ENCODE peak calls at places on chromosomes 1 and 21, in eight cellular contexts. I is GM18507; L is mucosa of gallbladder; F is activated effector memory CD4-positive, alpha-beta T cell treated with Interleukin-2 at 50 U/mL for 16 hours; Q is GM19239; A is DMS153; W is iris pigment epithelial cell; B is T-helper 9 cell. R is an unnamed sample.

GRCh38 chr1:18288609-18289219 is 181.1 kb downstream of the IGSF21 start:
- DNase-seq in I (no peak), A (peak), F (no peak), B (no peak), L (no peak), W (no peak), Q (no peak), R (no peak)

GRCh38 chr1:54952950-54953718 is 27.3 kb upstream of the TMEM61 start:
- DNase-seq in A (no peak), Q (no peak), L (peak), I (no peak), B (no peak), W (peak), F (no peak), R (no peak)

GRCh38 chr1:2840036-2840809 is 38.7 kb upstream of the TTC34 start:
- DNase-seq in Q (no peak), F (peak), A (no peak), I (no peak), B (peak), L (no peak), W (no peak), R (peak)

GRCh38 chr1:101713760-101714159 is 283.0 kb downstream of the OLFM3 start:
- DNase-seq in F (no peak), B (no peak), I (no peak), Q (no peak), W (no peak), A (no peak), L (no peak), R (no peak)

GRCh38 chr1:66352783-66353182 is 181.2 kb upstream of the SGIP1 start:
- DNase-seq in Q (no peak), A (no peak), F (no peak), B (no peak), W (no peak), L (no peak), I (no peak), R (no peak)

GRCh38 chr1:41038110-41038509 is 16.6 kb upstream of the SLFNL1 start:
- DNase-seq in I (no peak), B (no peak), W (no peak), F (no peak), A (no peak), Q (no peak), L (no peak), R (no peak)

GRCh38 chr1:98865796-98866195 is 138.9 kb downstream of the PLPPR5 start:
- DNase-seq in A (no peak), F (no peak), L (no peak), B (no peak), Q (no peak), W (no peak), I (no peak), R (no peak)

GRCh38 chr1:235415008-235415904 is 48.0 kb downstream of the TBCE start:
- DNase-seq in L (peak), W (peak), F (peak), Q (peak), I (peak), A (no peak), B (peak), R (peak)

GRCh38 chr1:30417701-30418425 is 305.5 kb downstream of the MATN1 start:
- DNase-seq in L (no peak), F (no peak), A (no peak), W (no peak), I (no peak), Q (no peak), B (no peak), R (no peak)

GRCh38 chr1:94514095-94514727 is 27.3 kb downstream of the F3 start:
- DNase-seq in Q (no peak), B (no peak), F (no peak), W (no peak), L (peak), A (no peak), I (no peak), R (no peak)

GRCh38 chr1:175269151-175269550 is 76.6 kb upstream of the KIAA0040 start:
- DNase-seq in Q (no peak), B (no peak), I (no peak), F (no peak), A (no peak), W (no peak), L (no peak), R (no peak)

GRCh38 chr1:60068393-60069045 is 5.1 kb downstream of the C1orf87 start:
- DNase-seq in I (no peak), A (no peak), F (no peak), L (no peak), W (peak), Q (no peak), B (no peak), R (no peak)

GRCh38 chr21:36076878-36077658 is 7.2 kb downstream of the CBR1 start:
- DNase-seq in Q (no peak), I (no peak), B (no peak), F (no peak), A (no peak), W (no peak), L (no peak), R (no peak)

GRCh38 chr1:200291106-200291505 is 118.7 kb downstream of the ZNF281 start:
- DNase-seq in F (no peak), W (no peak), Q (no peak), A (no peak), L (no peak), B (no peak), I (no peak), R (no peak)

GRCh38 chr1:74737360-74737759 is 4.4 kb downstream of the TYW3 start:
- DNase-seq in B (no peak), Q (no peak), W (no peak), F (no peak), A (no peak), L (no peak), I (no peak), R (no peak)

GRCh38 chr1:57874426-57874825 is 450.6 kb upstream of the DAB1 start:
- DNase-seq in W (no peak), Q (no peak), L (no peak), I (no peak), B (no peak), F (no peak), A (peak), R (no peak)

GRCh38 chr21:46000731-46001641 is 19.4 kb downstream of the COL6A1 start:
- DNase-seq in L (peak), W (no peak), A (no peak), Q (no peak), F (no peak), B (no peak), I (no peak), R (no peak)

GRCh38 chr1:41242645-41243171 is 602 bp upstream of the SCMH1 start:
- DNase-seq in Q (no peak), L (no peak), I (no peak), B (peak), A (peak), W (no peak), F (peak), R (no peak)

GRCh38 chr1:45929257-45929687 is 125.9 kb downstream of the MAST2 start:
- DNase-seq in I (no peak), A (no peak), B (no peak), F (no peak), L (no peak), W (peak), Q (no peak), R (no peak)

GRCh38 chr1:17393225-17393624 is 21.2 kb downstream of the PADI6 start:
- DNase-seq in W (no peak), B (no peak), Q (no peak), L (no peak), I (no peak), A (no peak), F (no peak), R (no peak)